ENCODE peak calls at places on chromosomes 11 and 22, in four cellular contexts. A is sigmoid colon, T is tibial nerve, S is body of pancreas. Y is an unnamed sample.

GRCh38 chr22:38455530-38456271 is 702 bp upstream of the KCNJ4 start:
- DNase-seq in A (no peak), T (no peak), S (no peak), Y (no peak)

GRCh38 chr11:93072236-93072635 is 102.8 kb downstream of the MTNR1B start:
- DNase-seq in A (no peak), T (no peak), S (no peak), Y (no peak)

GRCh38 chr22:23862103-23862502 is 4.4 kb downstream of the SLC2A11 start:
- DNase-seq in A (no peak), T (no peak), S (peak; percentile 38), Y (no peak)

GRCh38 chr11:32210601-32211000 is 119.7 kb downstream of the RCN1 start:
- DNase-seq in A (no peak), T (no peak), S (no peak), Y (peak; percentile 65)

GRCh38 chr22:25602924-25603323 is 38.4 kb downstream of the GRK3 start:
- DNase-seq in A (no peak), T (no peak), S (no peak), Y (no peak)

GRCh38 chr11:88157401-88157800 is 17.8 kb downstream of the RAB38 start:
- DNase-seq in A (no peak), T (no peak), S (no peak), Y (no peak)

GRCh38 chr11:80424012-80424695 is 983.3 kb upstream of the TENM4 start:
- DNase-seq in A (no peak), T (no peak), S (no peak), Y (no peak)

GRCh38 chr11:67615455-67616430 is 9.0 kb downstream of the NDUFV1 start:
- DNase-seq in A (no peak), T (no peak), S (peak; percentile 64), Y (peak; percentile 14)

GRCh38 chr22:48795664-48796063 is 1032.0 kb downstream of the BRD1 start:
- DNase-seq in A (peak; percentile 13), T (no peak), S (no peak), Y (peak; percentile 50)

GRCh38 chr11:44729065-44729464 is 2.3 kb downstream of the TSPAN18 start:
- DNase-seq in A (no peak), T (no peak), S (no peak), Y (no peak)

GRCh38 chr11:2775083-2775625 is 75.4 kb upstream of the KCNQ1OT1 start:
- DNase-seq in A (peak; percentile 58), T (peak; percentile 6), S (peak; percentile 13), Y (peak; percentile 11)

GRCh38 chr22:43426816-43427215 is 15.0 kb downstream of the MPPED1 start:
- DNase-seq in A (no peak), T (no peak), S (no peak), Y (no peak)

GRCh38 chr11:64342869-64343739 is 3.1 kb downstream of the CCDC88B start:
- DNase-seq in A (no peak), T (no peak), S (no peak), Y (no peak)

GRCh38 chr11:75388386-75389275 is 10.7 kb upstream of the RPS3 start:
- DNase-seq in A (peak; percentile 75), T (peak; percentile 42), S (peak; percentile 87), Y (peak; percentile 91)

GRCh38 chr11:123765601-123766000 is 11.3 kb upstream of the OR6X1 start:
- DNase-seq in A (no peak), T (no peak), S (no peak), Y (no peak)

GRCh38 chr11:63667993-63668392 is 3.2 kb downstream of the ATL3 start:
- DNase-seq in A (no peak), T (no peak), S (no peak), Y (no peak)

GRCh38 chr11:69644071-69644961 is 3.4 kb downstream of the CCND1 start:
- DNase-seq in A (peak; percentile 86), T (peak; percentile 49), S (peak; percentile 74), Y (no peak)

GRCh38 chr22:37165066-37165465 is 15.3 kb upstream of the IL2RB start:
- DNase-seq in A (no peak), T (no peak), S (no peak), Y (no peak)

GRCh38 chr11:107928767-107929507 is 689 bp downstream of the RAB39A start:
- DNase-seq in A (no peak), T (no peak), S (no peak), Y (peak; percentile 58)

GRCh38 chr22:32016081-32016480 is 27.0 kb upstream of the SLC5A1 start:
- DNase-seq in A (no peak), T (no peak), S (no peak), Y (peak; percentile 10)

GRCh38 chr11:95050595-95051202 is 1.5 kb downstream of the KDM4F start:
- DNase-seq in A (no peak), T (no peak), S (no peak), Y (no peak)

DNA sequence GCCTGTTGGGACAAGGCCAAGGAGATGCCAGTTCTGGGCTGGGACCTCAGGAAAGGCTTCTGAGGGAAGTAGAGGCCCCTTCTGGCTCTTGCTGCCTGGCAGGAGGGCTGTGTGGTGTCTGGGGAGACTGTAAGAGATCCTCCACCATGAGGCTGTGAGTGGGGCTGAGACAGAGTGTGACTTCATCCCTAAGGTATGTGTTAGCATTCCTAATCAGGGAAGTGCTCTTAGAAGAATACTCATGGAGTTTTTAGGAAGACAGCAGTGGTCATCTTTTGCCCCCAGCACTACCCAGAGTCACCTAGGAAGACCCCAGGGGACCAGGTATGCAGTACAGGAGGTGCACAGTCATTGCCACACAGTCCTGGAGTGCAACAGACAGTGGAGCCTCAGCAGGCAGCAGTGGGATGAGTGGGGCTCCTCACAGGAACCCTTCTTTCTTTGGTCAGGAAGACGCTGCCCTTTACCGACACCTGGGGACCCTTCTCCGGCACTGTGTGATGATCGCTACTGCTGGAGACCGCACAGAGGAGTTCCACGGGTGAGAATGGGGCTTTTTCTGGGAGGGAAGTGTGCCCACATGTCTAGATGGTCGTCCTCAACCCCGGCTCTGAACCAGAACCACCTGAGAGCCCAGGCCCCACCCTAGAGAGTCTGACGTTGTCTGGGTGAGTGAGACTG is 2.8 kb downstream of the RIC8A start:
- DNase-seq in A (peak; percentile 57), T (no peak), S (no peak), Y (no peak)
- TF ChIP-seq POLR2A in A (no peak), T (no peak), S (no peak), Y (no peak)

GRCh38 chr11:65609711-65610110 is 4.3 kb downstream of the MAP3K11 start:
- DNase-seq in A (no peak), T (no peak), S (no peak), Y (no peak)

GRCh38 chr11:65609236-65609635 is 4.8 kb downstream of the MAP3K11 start:
- DNase-seq in A (no peak), T (no peak), S (no peak), Y (no peak)

GRCh38 chr11:65611028-65611757 is 2.8 kb downstream of the MAP3K11 start:
- DNase-seq in A (no peak), T (no peak), S (no peak), Y (peak; percentile 40)

GRCh38 chr11:65606876-65607613 is 7.0 kb downstream of the MAP3K11 start:
- DNase-seq in A (peak; percentile 99), T (peak; percentile 93), S (peak; percentile 73), Y (peak; percentile 93)

GRCh38 chr11:65607614-65608426 is 6.2 kb downstream of the MAP3K11 start:
- DNase-seq in A (no peak), T (no peak), S (no peak), Y (no peak)
- H3K4me3 ChIP-seq in A (peak overlapping the region; percentile 36), T (no peak overlapping the region), S (no peak overlapping the region), Y (no peak overlapping the region)

GRCh38 chr11:103488021-103488420 is 378.8 kb downstream of the DYNC2H1 start:
- DNase-seq in A (no peak), T (no peak), S (no peak), Y (no peak)
- TF ChIP-seq POLR2A in A (no peak), T (no peak), S (no peak), Y (no peak)

DNA sequence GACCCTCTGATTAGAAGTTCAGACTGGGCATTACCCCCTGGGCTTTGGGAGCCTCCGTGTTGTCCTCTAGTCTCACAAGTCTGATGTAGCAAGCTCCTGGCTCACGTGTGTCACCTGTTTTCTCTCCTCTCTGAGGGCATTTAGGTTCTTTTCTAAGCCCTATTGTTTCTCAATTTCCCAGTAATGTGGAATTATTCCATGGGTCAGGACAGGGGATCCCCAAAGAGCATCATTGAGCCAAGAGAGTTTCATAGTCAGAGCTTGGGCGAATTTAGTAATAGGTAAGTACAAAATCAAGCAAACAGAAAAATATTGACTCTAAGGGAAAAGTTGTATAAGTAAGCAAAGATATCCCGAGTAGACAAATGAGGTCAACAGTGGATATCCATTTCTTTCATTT is 57.3 kb downstream of the PPP6R2 start:
- DNase-seq in A (no peak), T (no peak), S (no peak), Y (no peak)
- H3K4me3 ChIP-seq in A (no peak overlapping the region), T (no peak overlapping the region), S (no peak overlapping the region), Y (no peak overlapping the region)

GRCh38 chr11:61855939-61856730 is 28.0 kb downstream of the FADS2 start:
- DNase-seq in A (no peak), T (no peak), S (no peak), Y (no peak)
- TF ChIP-seq POLR2A in A (no peak), T (no peak), S (no peak), Y (no peak)

GRCh38 chr11:77175869-77176539 is 48.0 kb downstream of the MYO7A start:
- DNase-seq in A (peak; percentile 80), T (no peak), S (no peak), Y (peak; percentile 39)
- H3K4me3 ChIP-seq in A (peak overlapping the region; percentile 17), T (no peak overlapping the region), S (no peak overlapping the region), Y (no peak overlapping the region)

GRCh38 chr22:20393705-20394476 is at the start of gene ZNF74:
- DNase-seq in A (peak; percentile 95), T (peak; percentile 80), S (peak; percentile 94), Y (peak; percentile 97)
- TF ChIP-seq POLR2A in A (no peak), T (no peak), S (peak; percentile 94), Y (no peak)